ENCODE peak calls at places on chromosomes 3 and 15, in ten cellular contexts. One of them, this sample, is unnamed.

GRCh38 chr3:141410408-141410807 is 42.1 kb downstream of the ZBTB38 start:
- DNase-seq in neural crest cell: no peak
- DNase-seq in heart left ventricle: peak; percentile 86
- DNase-seq in CD8-positive, alpha-beta T cell: no peak
- DNase-seq in foreskin fibroblast: no peak
- DNase-seq in mesothelial cell of epicardium: no peak
- DNase-seq in cardiac fibroblast: peak; percentile 90
- DNase-seq in mammary epithelial cell: no peak
- DNase-seq in H1: no peak
- DNase-seq in CD4-positive, alpha-beta T cell: no peak
- DNase-seq in this sample: no peak

GRCh38 chr3:177946965-177947364 is 589.3 kb upstream of the KCNMB2 start:
- DNase-seq in neural crest cell: no peak
- DNase-seq in heart left ventricle: no peak
- DNase-seq in CD8-positive, alpha-beta T cell: no peak
- DNase-seq in foreskin fibroblast: peak; percentile 23
- DNase-seq in mesothelial cell of epicardium: no peak
- DNase-seq in cardiac fibroblast: peak; percentile 62
- DNase-seq in mammary epithelial cell: no peak
- DNase-seq in H1: no peak
- DNase-seq in CD4-positive, alpha-beta T cell: no peak
- DNase-seq in this sample: no peak

GRCh38 chr3:8970971-8971589 is 7.8 kb upstream of the RAD18 start:
- DNase-seq in neural crest cell: peak; percentile 80
- DNase-seq in heart left ventricle: no peak
- DNase-seq in CD8-positive, alpha-beta T cell: peak; percentile 82
- DNase-seq in foreskin fibroblast: peak; percentile 42
- DNase-seq in mesothelial cell of epicardium: no peak
- DNase-seq in cardiac fibroblast: peak; percentile 74
- DNase-seq in mammary epithelial cell: peak; percentile 48
- DNase-seq in H1: peak; percentile 83
- DNase-seq in CD4-positive, alpha-beta T cell: peak; percentile 70
- DNase-seq in this sample: peak; percentile 47

GRCh38 chr3:140288575-140288974 is 353.6 kb downstream of the CLSTN2 start:
- DNase-seq in neural crest cell: no peak
- DNase-seq in heart left ventricle: no peak
- DNase-seq in CD8-positive, alpha-beta T cell: no peak
- DNase-seq in foreskin fibroblast: no peak
- DNase-seq in mesothelial cell of epicardium: no peak
- DNase-seq in cardiac fibroblast: no peak
- DNase-seq in mammary epithelial cell: peak; percentile 32
- DNase-seq in H1: no peak
- DNase-seq in CD4-positive, alpha-beta T cell: no peak
- DNase-seq in this sample: no peak

GRCh38 chr3:195246608-195247007 is 24.4 kb downstream of the XXYLT1 start:
- DNase-seq in neural crest cell: no peak
- DNase-seq in heart left ventricle: no peak
- DNase-seq in CD8-positive, alpha-beta T cell: peak; percentile 27
- DNase-seq in foreskin fibroblast: no peak
- DNase-seq in mesothelial cell of epicardium: no peak
- DNase-seq in cardiac fibroblast: no peak
- DNase-seq in mammary epithelial cell: no peak
- DNase-seq in H1: no peak
- DNase-seq in CD4-positive, alpha-beta T cell: no peak
- DNase-seq in this sample: no peak

GRCh38 chr3:108412351-108412750 is 98.0 kb downstream of the MYH15 start:
- DNase-seq in neural crest cell: no peak
- DNase-seq in heart left ventricle: no peak
- DNase-seq in CD8-positive, alpha-beta T cell: no peak
- DNase-seq in foreskin fibroblast: no peak
- DNase-seq in mesothelial cell of epicardium: no peak
- DNase-seq in cardiac fibroblast: no peak
- DNase-seq in mammary epithelial cell: peak; percentile 51
- DNase-seq in H1: no peak
- DNase-seq in CD4-positive, alpha-beta T cell: no peak
- DNase-seq in this sample: no peak

GRCh38 chr3:111473550-111473949 is 68.4 kb upstream of the CD96 start:
- DNase-seq in neural crest cell: no peak
- DNase-seq in heart left ventricle: no peak
- DNase-seq in CD8-positive, alpha-beta T cell: no peak
- DNase-seq in foreskin fibroblast: no peak
- DNase-seq in mesothelial cell of epicardium: no peak
- DNase-seq in cardiac fibroblast: no peak
- DNase-seq in mammary epithelial cell: no peak
- DNase-seq in H1: peak; percentile 51
- DNase-seq in CD4-positive, alpha-beta T cell: no peak
- DNase-seq in this sample: no peak

GRCh38 chr3:15812183-15812582 is 14.4 kb upstream of the ANKRD28 start:
- DNase-seq in neural crest cell: no peak
- DNase-seq in heart left ventricle: no peak
- DNase-seq in CD8-positive, alpha-beta T cell: no peak
- DNase-seq in foreskin fibroblast: no peak
- DNase-seq in mesothelial cell of epicardium: no peak
- DNase-seq in cardiac fibroblast: peak; percentile 64
- DNase-seq in mammary epithelial cell: peak; percentile 15
- DNase-seq in H1: no peak
- DNase-seq in CD4-positive, alpha-beta T cell: no peak
- DNase-seq in this sample: no peak

GRCh38 chr3:87426916-87427315 is 150.5 kb upstream of the POU1F1 start:
- DNase-seq in neural crest cell: no peak
- DNase-seq in heart left ventricle: no peak
- DNase-seq in CD8-positive, alpha-beta T cell: no peak
- DNase-seq in foreskin fibroblast: peak; percentile 23
- DNase-seq in mesothelial cell of epicardium: no peak
- DNase-seq in cardiac fibroblast: no peak
- DNase-seq in mammary epithelial cell: peak; percentile 39
- DNase-seq in H1: no peak
- DNase-seq in CD4-positive, alpha-beta T cell: no peak
- DNase-seq in this sample: no peak

GRCh38 chr3:2929574-2929973 is 180.6 kb downstream of the IL5RA start:
- DNase-seq in neural crest cell: no peak
- DNase-seq in heart left ventricle: no peak
- DNase-seq in CD8-positive, alpha-beta T cell: no peak
- DNase-seq in foreskin fibroblast: no peak
- DNase-seq in mesothelial cell of epicardium: no peak
- DNase-seq in cardiac fibroblast: no peak
- DNase-seq in mammary epithelial cell: no peak
- DNase-seq in H1: no peak
- DNase-seq in CD4-positive, alpha-beta T cell: no peak
- DNase-seq in this sample: no peak

GRCh38 chr3:56251343-56251945 is 216.8 kb downstream of the ERC2 start:
- DNase-seq in neural crest cell: peak; percentile 58
- DNase-seq in heart left ventricle: no peak
- DNase-seq in CD8-positive, alpha-beta T cell: no peak
- DNase-seq in foreskin fibroblast: peak; percentile 43
- DNase-seq in mesothelial cell of epicardium: no peak
- DNase-seq in cardiac fibroblast: peak; percentile 75
- DNase-seq in mammary epithelial cell: peak; percentile 31
- DNase-seq in H1: no peak
- DNase-seq in CD4-positive, alpha-beta T cell: no peak
- DNase-seq in this sample: no peak

GRCh38 chr3:130111185-130111864 is 29.7 kb downstream of the ALG1L2 start:
- DNase-seq in neural crest cell: peak; percentile 95
- DNase-seq in heart left ventricle: peak; percentile 100
- DNase-seq in CD8-positive, alpha-beta T cell: peak; percentile 98
- DNase-seq in foreskin fibroblast: peak; percentile 99
- DNase-seq in mesothelial cell of epicardium: peak; percentile 99
- DNase-seq in cardiac fibroblast: peak; percentile 100
- DNase-seq in mammary epithelial cell: peak; percentile 98
- DNase-seq in H1: peak; percentile 98
- DNase-seq in CD4-positive, alpha-beta T cell: peak; percentile 98
- DNase-seq in this sample: peak; percentile 94

GRCh38 chr15:71651750-71652186 is 158.6 kb upstream of the NR2E3 start:
- DNase-seq in neural crest cell: peak; percentile 15
- DNase-seq in heart left ventricle: no peak
- DNase-seq in CD8-positive, alpha-beta T cell: no peak
- DNase-seq in foreskin fibroblast: peak; percentile 34
- DNase-seq in mesothelial cell of epicardium: no peak
- DNase-seq in cardiac fibroblast: peak; percentile 66
- DNase-seq in mammary epithelial cell: peak; percentile 65
- DNase-seq in H1: peak; percentile 53
- DNase-seq in CD4-positive, alpha-beta T cell: no peak
- DNase-seq in this sample: no peak

GRCh38 chr3:152564454-152564853 is 270.5 kb upstream of the P2RY1 start:
- DNase-seq in neural crest cell: no peak
- DNase-seq in heart left ventricle: no peak
- DNase-seq in CD8-positive, alpha-beta T cell: no peak
- DNase-seq in foreskin fibroblast: peak; percentile 7
- DNase-seq in mesothelial cell of epicardium: no peak
- DNase-seq in cardiac fibroblast: peak; percentile 29
- DNase-seq in mammary epithelial cell: no peak
- DNase-seq in H1: no peak
- DNase-seq in CD4-positive, alpha-beta T cell: no peak
- DNase-seq in this sample: no peak

GRCh38 chr3:195849322-195850074 is 37.8 kb upstream of the MUC4 start:
- DNase-seq in neural crest cell: no peak
- DNase-seq in heart left ventricle: no peak
- DNase-seq in CD8-positive, alpha-beta T cell: no peak
- DNase-seq in foreskin fibroblast: no peak
- DNase-seq in mesothelial cell of epicardium: no peak
- DNase-seq in cardiac fibroblast: no peak
- DNase-seq in mammary epithelial cell: no peak
- DNase-seq in H1: no peak
- DNase-seq in CD4-positive, alpha-beta T cell: no peak
- DNase-seq in this sample: no peak

GRCh38 chr3:105876745-105877624 is 8.2 kb upstream of the CBLB start:
- DNase-seq in neural crest cell: no peak
- DNase-seq in heart left ventricle: no peak
- DNase-seq in CD8-positive, alpha-beta T cell: no peak
- DNase-seq in foreskin fibroblast: no peak
- DNase-seq in mesothelial cell of epicardium: no peak
- DNase-seq in cardiac fibroblast: no peak
- DNase-seq in mammary epithelial cell: no peak
- DNase-seq in H1: no peak
- DNase-seq in CD4-positive, alpha-beta T cell: no peak
- DNase-seq in this sample: no peak

GRCh38 chr15:39115379-39116057 is 465.4 kb upstream of the THBS1 start:
- DNase-seq in neural crest cell: no peak
- DNase-seq in heart left ventricle: no peak
- DNase-seq in CD8-positive, alpha-beta T cell: no peak
- DNase-seq in foreskin fibroblast: peak; percentile 50
- DNase-seq in mesothelial cell of epicardium: no peak
- DNase-seq in cardiac fibroblast: no peak
- DNase-seq in mammary epithelial cell: peak; percentile 86
- DNase-seq in H1: no peak
- DNase-seq in CD4-positive, alpha-beta T cell: no peak
- DNase-seq in this sample: no peak

GRCh38 chr15:43329960-43330779 is at the start of gene LCMT2:
- DNase-seq in neural crest cell: peak; percentile 71
- DNase-seq in heart left ventricle: peak; percentile 96
- DNase-seq in CD8-positive, alpha-beta T cell: peak; percentile 94
- DNase-seq in foreskin fibroblast: peak; percentile 93
- DNase-seq in mesothelial cell of epicardium: peak; percentile 73
- DNase-seq in cardiac fibroblast: peak; percentile 96
- DNase-seq in mammary epithelial cell: peak; percentile 93
- DNase-seq in H1: peak; percentile 90
- DNase-seq in CD4-positive, alpha-beta T cell: peak; percentile 86
- DNase-seq in this sample: peak; percentile 85
- TF ChIP-seq CTCF in neural crest cell: no peak
- TF ChIP-seq CTCF in heart left ventricle: no peak
- TF ChIP-seq CTCF in CD8-positive, alpha-beta T cell: no peak
- TF ChIP-seq CTCF in foreskin fibroblast: no peak
- TF ChIP-seq CTCF in mesothelial cell of epicardium: no peak
- TF ChIP-seq CTCF in cardiac fibroblast: no peak
- TF ChIP-seq CTCF in mammary epithelial cell: no peak
- TF ChIP-seq CTCF in H1: no peak
- TF ChIP-seq CTCF in CD4-positive, alpha-beta T cell: peak; percentile 15
- TF ChIP-seq CTCF in this sample: no peak

GRCh38 chr3:43260412-43260811 is 25.9 kb upstream of the SNRK start:
- DNase-seq in neural crest cell: no peak
- DNase-seq in heart left ventricle: no peak
- DNase-seq in CD8-positive, alpha-beta T cell: no peak
- DNase-seq in foreskin fibroblast: no peak
- DNase-seq in mesothelial cell of epicardium: no peak
- DNase-seq in cardiac fibroblast: no peak
- DNase-seq in mammary epithelial cell: no peak
- DNase-seq in H1: no peak
- DNase-seq in CD4-positive, alpha-beta T cell: no peak
- DNase-seq in this sample: no peak
- TF ChIP-seq CTCF in neural crest cell: no peak
- TF ChIP-seq CTCF in heart left ventricle: no peak
- TF ChIP-seq CTCF in CD8-positive, alpha-beta T cell: no peak
- TF ChIP-seq CTCF in foreskin fibroblast: no peak
- TF ChIP-seq CTCF in mesothelial cell of epicardium: no peak
- TF ChIP-seq CTCF in cardiac fibroblast: peak; percentile 19
- TF ChIP-seq CTCF in mammary epithelial cell: no peak
- TF ChIP-seq CTCF in H1: no peak
- TF ChIP-seq CTCF in CD4-positive, alpha-beta T cell: no peak
- TF ChIP-seq CTCF in this sample: no peak

GRCh38 chr3:53813876-53814275 is 32.3 kb downstream of the CHDH start:
- DNase-seq in neural crest cell: no peak
- DNase-seq in heart left ventricle: no peak
- DNase-seq in CD8-positive, alpha-beta T cell: no peak
- DNase-seq in foreskin fibroblast: no peak
- DNase-seq in mesothelial cell of epicardium: no peak
- DNase-seq in cardiac fibroblast: no peak
- DNase-seq in mammary epithelial cell: no peak
- DNase-seq in H1: no peak
- DNase-seq in CD4-positive, alpha-beta T cell: no peak
- DNase-seq in this sample: no peak

GRCh38 chr3:53816430-53816829 is 29.8 kb downstream of the CHDH start:
- DNase-seq in neural crest cell: no peak
- DNase-seq in heart left ventricle: no peak
- DNase-seq in CD8-positive, alpha-beta T cell: no peak
- DNase-seq in foreskin fibroblast: no peak
- DNase-seq in mesothelial cell of epicardium: no peak
- DNase-seq in cardiac fibroblast: no peak
- DNase-seq in mammary epithelial cell: no peak
- DNase-seq in H1: no peak
- DNase-seq in CD4-positive, alpha-beta T cell: no peak
- DNase-seq in this sample: no peak

GRCh38 chr3:53815651-53816050 is 30.6 kb downstream of the CHDH start:
- DNase-seq in neural crest cell: no peak
- DNase-seq in heart left ventricle: no peak
- DNase-seq in CD8-positive, alpha-beta T cell: no peak
- DNase-seq in foreskin fibroblast: no peak
- DNase-seq in mesothelial cell of epicardium: no peak
- DNase-seq in cardiac fibroblast: no peak
- DNase-seq in mammary epithelial cell: no peak
- DNase-seq in H1: no peak
- DNase-seq in CD4-positive, alpha-beta T cell: no peak
- DNase-seq in this sample: no peak

GRCh38 chr3:53813229-53813628 is 33.0 kb downstream of the CHDH start:
- DNase-seq in neural crest cell: no peak
- DNase-seq in heart left ventricle: no peak
- DNase-seq in CD8-positive, alpha-beta T cell: no peak
- DNase-seq in foreskin fibroblast: no peak
- DNase-seq in mesothelial cell of epicardium: no peak
- DNase-seq in cardiac fibroblast: no peak
- DNase-seq in mammary epithelial cell: no peak
- DNase-seq in H1: no peak
- DNase-seq in CD4-positive, alpha-beta T cell: no peak
- DNase-seq in this sample: no peak

GRCh38 chr3:53815067-53815466 is 31.2 kb downstream of the CHDH start:
- DNase-seq in neural crest cell: no peak
- DNase-seq in heart left ventricle: no peak
- DNase-seq in CD8-positive, alpha-beta T cell: no peak
- DNase-seq in foreskin fibroblast: no peak
- DNase-seq in mesothelial cell of epicardium: no peak
- DNase-seq in cardiac fibroblast: no peak
- DNase-seq in mammary epithelial cell: no peak
- DNase-seq in H1: no peak
- DNase-seq in CD4-positive, alpha-beta T cell: no peak
- DNase-seq in this sample: no peak
- TF ChIP-seq CTCF in neural crest cell: no peak
- TF ChIP-seq CTCF in heart left ventricle: no peak
- TF ChIP-seq CTCF in CD8-positive, alpha-beta T cell: no peak
- TF ChIP-seq CTCF in foreskin fibroblast: no peak
- TF ChIP-seq CTCF in mesothelial cell of epicardium: no peak
- TF ChIP-seq CTCF in cardiac fibroblast: no peak
- TF ChIP-seq CTCF in mammary epithelial cell: no peak
- TF ChIP-seq CTCF in H1: no peak
- TF ChIP-seq CTCF in CD4-positive, alpha-beta T cell: no peak
- TF ChIP-seq CTCF in this sample: no peak

GRCh38 chr3:170488802-170489201 is 70.1 kb downstream of the CLDN11 start:
- DNase-seq in neural crest cell: no peak
- DNase-seq in heart left ventricle: no peak
- DNase-seq in CD8-positive, alpha-beta T cell: no peak
- DNase-seq in foreskin fibroblast: peak; percentile 72
- DNase-seq in mesothelial cell of epicardium: no peak
- DNase-seq in cardiac fibroblast: peak; percentile 91
- DNase-seq in mammary epithelial cell: peak; percentile 89
- DNase-seq in H1: no peak
- DNase-seq in CD4-positive, alpha-beta T cell: no peak
- DNase-seq in this sample: no peak
- TF ChIP-seq CTCF in neural crest cell: no peak
- TF ChIP-seq CTCF in heart left ventricle: no peak
- TF ChIP-seq CTCF in CD8-positive, alpha-beta T cell: no peak
- TF ChIP-seq CTCF in foreskin fibroblast: no peak
- TF ChIP-seq CTCF in mesothelial cell of epicardium: no peak
- TF ChIP-seq CTCF in cardiac fibroblast: peak; percentile 1
- TF ChIP-seq CTCF in mammary epithelial cell: no peak
- TF ChIP-seq CTCF in H1: no peak
- TF ChIP-seq CTCF in CD4-positive, alpha-beta T cell: no peak
- TF ChIP-seq CTCF in this sample: no peak